ENCODE peak calls at places on chromosomes 7 and 10, in five cellular contexts. S is uterus, P is GM23248, L is gastrocnemius medialis, Z is AG04450. C is an unnamed sample. For H3K9me3, the result is how much of the 10 kb centered on the place peaks cover.

GRCh38 chr10:133071801-133072595 is 15.7 kb upstream of the ADGRA1 start:
- DNase-seq in L (no peak), Z (no peak), S (no peak), P (no peak), C (no peak)

GRCh38 chr7:130986271-130986690 is 252.3 kb upstream of the KLF14 start:
- DNase-seq in L (no peak), Z (no peak), S (no peak), P (peak), C (no peak)

GRCh38 chr7:51237727-51238126 is 78.9 kb downstream of the COBL start:
- DNase-seq in P (no peak), S (no peak), L (no peak), Z (no peak), C (no peak)

GRCh38 chr10:88194041-88194887 is 330.8 kb downstream of the PTEN start:
- DNase-seq in P (peak), S (peak), L (peak), Z (no peak), C (no peak)

GRCh38 chr7:71442492-71443196 is 310.7 kb downstream of the GALNT17 start:
- DNase-seq in P (no peak), Z (no peak), S (no peak), L (no peak), C (no peak)

GRCh38 chr10:70694410-70695179 is 22.3 kb downstream of the ADAMTS14 start:
- DNase-seq in S (no peak), L (no peak), Z (peak), P (peak), C (no peak)

GRCh38 chr10:78165617-78166016 is 132.0 kb downstream of the RPS24 start:
- DNase-seq in P (no peak), S (no peak), Z (no peak), L (no peak), C (no peak)

GRCh38 chr10:79020605-79021004 is 48.2 kb upstream of the ZMIZ1 start:
- DNase-seq in Z (no peak), S (peak), P (no peak), L (no peak), C (no peak)

GRCh38 chr10:78260141-78260540 is 226.5 kb downstream of the RPS24 start:
- DNase-seq in Z (no peak), P (no peak), S (no peak), L (no peak), C (no peak)

GRCh38 chr7:22827563-22827962 is 4.9 kb upstream of the TOMM7 start:
- DNase-seq in Z (no peak), P (no peak), L (no peak), S (no peak), C (no peak)

GRCh38 chr7:121515181-121515580 is 119.1 kb upstream of the FAM3C start:
- DNase-seq in Z (no peak), S (no peak), L (no peak), P (no peak), C (no peak)

GRCh38 chr10:33211123-33211878 is 123.2 kb downstream of the NRP1 start:
- DNase-seq in Z (peak), S (peak), L (no peak), P (peak), C (peak)

GRCh38 chr7:15678646-15679045 is 7.8 kb downstream of the MEOX2 start:
- DNase-seq in P (no peak), S (no peak), Z (no peak), L (no peak), C (no peak)

GRCh38 chr7:28988818-28989595 is 30.9 kb upstream of the TRIL start:
- DNase-seq in S (peak), Z (peak), L (peak), P (peak), C (no peak)

GRCh38 chr7:24939406-24939805 is 40.6 kb downstream of the OSBPL3 start:
- DNase-seq in P (no peak), L (no peak), S (no peak), Z (no peak), C (no peak)

GRCh38 chr7:134648456-134648855 is 1.8 kb downstream of the BPGM start:
- DNase-seq in L (no peak), Z (no peak), P (no peak), S (no peak), C (no peak)
- H3K9me3 ChIP-seq in L (under half), Z (under half), P (under half), S (under half), C (under half)

GRCh38 chr10:114045738-114046458 is 2.2 kb downstream of the ADRB1 start:
- DNase-seq in Z (no peak), L (no peak), P (no peak), S (no peak), C (no peak)
- H3K4me3 ChIP-seq in Z (no peak), L (peak), P (peak), S (no peak), C (peak)

GRCh38 chr7:151851160-151851751 is 25.7 kb downstream of the PRKAG2 start:
- DNase-seq in S (no peak), P (peak), Z (no peak), L (no peak), C (no peak)
- H3K27ac ChIP-seq in S (no peak), P (no peak), Z (no peak), L (no peak), C (peak)

DNA sequence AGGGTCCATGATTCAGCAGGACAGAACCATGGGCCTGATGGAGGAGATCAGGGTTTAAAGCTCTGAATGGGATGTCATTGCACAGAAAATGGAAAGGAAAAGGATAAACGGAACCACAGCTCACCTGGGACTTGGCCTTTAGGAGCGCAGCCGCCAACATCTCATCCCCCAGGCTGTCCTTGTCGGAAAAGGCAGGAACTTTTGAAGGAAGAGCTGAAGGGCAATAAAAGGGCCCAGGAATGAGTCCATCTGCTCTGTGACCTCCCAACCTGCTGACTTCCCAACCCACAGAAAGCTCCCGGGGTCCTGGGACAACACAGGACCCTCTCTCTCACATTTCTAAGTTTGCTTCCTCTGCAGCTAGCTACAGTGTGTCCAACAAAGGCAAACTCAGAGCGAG is 6.1 kb downstream of the ZNF3 start:
- DNase-seq in S (no peak), L (no peak), P (no peak), Z (no peak), C (no peak)
- H3K9me3 ChIP-seq in S (under half), L (under half), P (under half), Z (half or more), C (under half)

DNA sequence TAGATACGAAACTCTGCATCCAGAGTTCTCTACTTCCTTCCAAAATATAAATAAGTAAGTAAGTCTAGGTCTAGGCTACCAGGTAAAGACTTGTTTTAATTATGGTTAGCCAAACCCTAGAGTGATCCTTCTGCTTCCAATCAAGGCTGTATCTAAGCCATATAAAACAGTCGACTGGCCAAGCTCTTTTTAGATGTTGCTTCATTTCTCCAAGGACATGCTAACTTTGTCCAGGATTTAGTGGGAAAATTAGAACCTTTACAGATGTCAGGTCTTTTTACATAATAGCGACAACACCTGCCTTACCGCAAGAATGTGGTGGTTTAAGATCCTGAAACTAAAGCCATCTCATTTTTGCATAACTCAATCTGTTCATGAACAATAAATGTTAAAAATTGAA is 156.8 kb downstream of the NXPH1 start:
- DNase-seq in S (no peak), Z (no peak), P (no peak), L (no peak), C (no peak)
- H3K4me3 ChIP-seq in S (no peak), Z (no peak), P (no peak), L (no peak), C (no peak)

GRCh38 chr7:47154781-47155180 is 427.1 kb downstream of the TNS3 start:
- DNase-seq in S (no peak), P (peak), L (no peak), Z (no peak), C (no peak)
- H3K27ac ChIP-seq in S (peak), P (no peak), L (no peak), Z (no peak), C (no peak)

DNA sequence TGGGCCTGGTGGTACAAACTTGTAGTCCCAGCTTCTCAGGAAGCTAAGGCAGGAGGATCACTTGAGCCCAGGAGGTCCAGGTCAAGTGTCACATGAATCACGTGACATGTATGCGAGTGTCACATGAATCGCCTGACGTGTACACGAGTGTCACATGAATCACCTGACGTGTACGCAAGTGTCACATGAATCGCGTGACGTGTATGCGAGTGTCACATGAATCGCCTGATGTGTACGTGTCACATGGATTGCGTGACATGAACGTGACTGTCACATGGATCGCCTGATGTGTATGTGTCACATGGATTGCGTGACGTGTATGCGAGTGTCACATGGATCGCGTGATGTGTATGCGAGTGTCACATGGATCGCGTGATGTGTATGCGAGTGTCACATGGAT is 9.5 kb upstream of the ADARB2 start:
- DNase-seq in L (no peak), Z (no peak), P (no peak), S (no peak), C (no peak)
- H3K9me3 ChIP-seq in L (under half), Z (under half), P (under half), S (under half), C (under half)

GRCh38 chr7:42091461-42092229 is 145.4 kb downstream of the GLI3 start:
- DNase-seq in S (no peak), P (no peak), L (no peak), Z (no peak), C (no peak)

GRCh38 chr7:42096262-42096661 is 140.7 kb downstream of the GLI3 start:
- DNase-seq in L (no peak), P (no peak), Z (no peak), S (no peak), C (no peak)

GRCh38 chr7:42095791-42096190 is 141.2 kb downstream of the GLI3 start:
- DNase-seq in Z (no peak), P (no peak), S (no peak), L (no peak), C (no peak)

GRCh38 chr7:42090806-42091205 is 146.2 kb downstream of the GLI3 start:
- DNase-seq in P (no peak), S (no peak), L (no peak), Z (no peak), C (no peak)

DNA sequence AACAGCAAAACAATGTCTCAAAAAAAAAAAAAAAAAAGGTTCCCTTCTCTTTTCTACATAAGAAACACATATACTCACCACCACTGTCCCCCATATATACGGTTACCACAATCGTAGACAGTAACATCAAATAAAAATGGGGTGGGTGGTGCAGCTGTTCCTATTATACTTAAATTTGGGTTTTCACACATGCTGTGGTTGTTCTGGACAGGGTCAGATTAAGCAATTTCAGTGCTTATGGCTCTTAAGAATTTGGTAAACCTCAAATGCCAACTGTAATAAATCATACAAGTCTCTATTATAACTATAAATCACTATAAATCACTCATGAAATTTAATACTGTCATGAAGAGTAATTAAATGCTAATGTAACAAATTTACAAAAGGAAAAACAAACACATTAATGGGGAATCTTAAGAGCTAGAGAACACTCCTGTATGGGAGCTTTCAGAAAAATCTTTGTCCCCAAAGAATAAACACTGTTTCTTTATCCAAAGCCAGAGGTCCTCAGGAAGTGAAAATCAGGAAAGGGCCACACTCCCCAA is 143.6 kb downstream of the GLI3 start:
- DNase-seq in Z (no peak), S (no peak), P (no peak), L (no peak), C (no peak)
- H3K4me3 ChIP-seq in Z (no peak), S (no peak), P (no peak), L (no peak), C (no peak)

DNA sequence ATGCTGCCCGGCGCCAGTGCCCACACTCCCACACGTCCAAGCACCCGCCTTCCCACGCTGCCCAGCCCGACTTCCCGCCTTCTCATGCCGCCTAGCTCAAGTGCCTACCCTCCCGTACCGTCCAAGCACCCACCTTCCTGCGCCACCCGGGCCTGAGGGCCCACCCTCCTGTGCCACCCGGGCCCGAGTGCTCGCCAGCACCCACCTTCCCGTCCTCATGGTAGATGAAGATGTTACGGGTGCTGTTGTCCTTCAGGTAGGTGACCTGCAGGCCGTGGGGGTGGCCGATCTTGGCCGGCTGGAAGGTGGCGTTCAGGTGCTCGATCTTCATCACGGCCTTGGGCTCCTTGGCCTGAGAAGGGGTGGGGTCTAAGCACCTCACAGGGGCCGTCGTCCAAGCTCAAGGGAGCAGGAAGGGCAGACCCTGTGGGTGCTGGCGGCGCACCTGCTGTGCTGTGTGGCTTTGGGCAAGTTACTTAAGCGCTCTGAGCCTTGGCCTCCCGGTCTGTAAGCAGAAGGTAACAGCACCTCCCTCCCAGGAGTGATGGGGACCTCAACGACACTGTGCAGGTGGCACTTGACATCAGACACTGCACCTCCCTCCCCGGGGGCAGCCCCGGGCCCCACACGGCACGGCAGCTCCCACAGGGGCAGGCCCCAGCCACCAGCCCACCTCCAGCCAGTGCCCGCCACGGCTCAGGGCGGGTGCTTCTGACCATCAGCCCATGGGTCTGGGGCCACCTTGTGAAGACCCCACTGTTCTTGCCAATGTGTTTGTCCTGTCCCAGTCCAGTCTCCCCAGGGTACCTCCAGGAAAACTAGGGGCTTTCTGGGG is 27.8 kb downstream of the GET4 start:
- DNase-seq in L (no peak), S (no peak), P (no peak), Z (no peak), C (no peak)
- H3K27ac ChIP-seq in L (no peak), S (no peak), P (no peak), Z (no peak), C (no peak)

GRCh38 chr7:153389261-153389660 is 629.7 kb downstream of the ACTR3B start:
- DNase-seq in S (peak), P (no peak), Z (no peak), L (no peak), C (no peak)
- H3K9me3 ChIP-seq in S (under half), P (under half), Z (under half), L (under half), C (under half)